ENCODE peak calls at places on chromosomes 12 and 14, in eight cellular contexts. M is transverse colon; C is body of pancreas; Y is CD4-positive, CD25-positive, alpha-beta regulatory T cell; Q is HAP-1; B is kidney; H is PC-3; L is uterus. O is an unnamed sample. For H3K9me3, the result is how much of the 10 kb centered on the place peaks cover.

GRCh38 chr12:49442915-49443314 is 75.7 kb downstream of the SPATS2 start:
- DNase-seq in M (no peak), C (no peak), Y (no peak), Q (no peak), B (no peak), H (no peak), L (no peak), O (no peak)

GRCh38 chr12:111756681-111757080 is 10.1 kb upstream of the ALDH2 start:
- DNase-seq in M (no peak), C (peak), Y (no peak), Q (no peak), B (peak), H (no peak), L (no peak), O (no peak)

GRCh38 chr12:14201291-14201690 is 164.2 kb upstream of the ATF7IP start:
- DNase-seq in M (no peak), C (no peak), Y (no peak), Q (no peak), B (no peak), H (no peak), L (no peak), O (no peak)

GRCh38 chr14:100427166-100427565 is 104.0 kb downstream of the SLC25A47 start:
- DNase-seq in M (no peak), C (no peak), Y (no peak), Q (no peak), B (no peak), H (no peak), L (no peak), O (no peak)

GRCh38 chr12:122032570-122032969 is 10.9 kb downstream of the BCL7A start:
- DNase-seq in M (no peak), C (no peak), Y (no peak), Q (no peak), B (no peak), H (no peak), L (no peak), O (no peak)

GRCh38 chr14:94643316-94644101 is 31.3 kb downstream of the SERPINA3 start:
- DNase-seq in M (no peak), C (no peak), Y (no peak), Q (no peak), B (no peak), H (no peak), L (no peak), O (no peak)

GRCh38 chr12:67437011-67437410 is 167.9 kb downstream of the CAND1 start:
- DNase-seq in M (no peak), C (no peak), Y (no peak), Q (no peak), B (no peak), H (no peak), L (no peak), O (no peak)

GRCh38 chr12:89390802-89391673 is 38.7 kb upstream of the DUSP6 start:
- DNase-seq in M (peak), C (no peak), Y (no peak), Q (no peak), B (no peak), H (peak), L (no peak), O (no peak)

GRCh38 chr12:78035913-78036658 is 205.4 kb downstream of the NAV3 start:
- DNase-seq in M (no peak), C (no peak), Y (no peak), Q (no peak), B (no peak), H (no peak), L (peak), O (no peak)

GRCh38 chr14:23386999-23387398 is 10.2 kb downstream of the CMTM5 start:
- DNase-seq in M (no peak), C (no peak), Y (no peak), Q (no peak), B (no peak), H (no peak), L (no peak), O (no peak)

GRCh38 chr14:61260939-61261776 is 20.0 kb downstream of the TMEM30B start:
- DNase-seq in M (no peak), C (no peak), Y (no peak), Q (no peak), B (no peak), H (peak), L (no peak), O (no peak)

GRCh38 chr14:101097109-101097793 is 193.7 kb upstream of the RTL1 start:
- DNase-seq in M (no peak), C (no peak), Y (no peak), Q (no peak), B (no peak), H (peak), L (no peak), O (no peak)

GRCh38 chr14:31934767-31935266 is 142.3 kb upstream of the ARHGAP5 start:
- DNase-seq in M (peak), C (peak), Y (peak), Q (peak), B (no peak), H (peak), L (no peak), O (peak)

GRCh38 chr14:90720832-90721231 is 95.4 kb downstream of the TTC7B start:
- DNase-seq in M (no peak), C (no peak), Y (no peak), Q (no peak), B (no peak), H (peak), L (no peak), O (no peak)

GRCh38 chr12:44117368-44117767 is 281.5 kb downstream of the TMEM117 start:
- DNase-seq in M (no peak), C (no peak), Y (no peak), Q (no peak), B (no peak), H (peak), L (no peak), O (no peak)

GRCh38 chr14:83120187-83120586 is 1586.5 kb upstream of the SEL1L start:
- DNase-seq in M (no peak), C (no peak), Y (no peak), Q (no peak), B (no peak), H (peak), L (no peak), O (no peak)

GRCh38 chr12:29082522-29082921 is 66.6 kb upstream of the FAR2 start:
- DNase-seq in M (no peak), C (no peak), Y (peak), Q (no peak), B (no peak), H (no peak), L (no peak), O (no peak)

GRCh38 chr12:64450711-64451486 is 1.0 kb upstream of the TBK1 start:
- DNase-seq in M (no peak), C (no peak), Y (peak), Q (peak), B (no peak), H (peak), L (no peak), O (peak)

GRCh38 chr14:102319351-102320032 is at the start of gene ZNF839:
- DNase-seq in M (peak), C (peak), Y (peak), Q (peak), B (peak), H (peak), L (peak), O (peak)

GRCh38 chr14:80356413-80356812 is 145.1 kb upstream of the DIO2 start:
- DNase-seq in M (no peak), C (peak), Y (no peak), Q (peak), B (no peak), H (peak), L (no peak), O (peak)

DNA sequence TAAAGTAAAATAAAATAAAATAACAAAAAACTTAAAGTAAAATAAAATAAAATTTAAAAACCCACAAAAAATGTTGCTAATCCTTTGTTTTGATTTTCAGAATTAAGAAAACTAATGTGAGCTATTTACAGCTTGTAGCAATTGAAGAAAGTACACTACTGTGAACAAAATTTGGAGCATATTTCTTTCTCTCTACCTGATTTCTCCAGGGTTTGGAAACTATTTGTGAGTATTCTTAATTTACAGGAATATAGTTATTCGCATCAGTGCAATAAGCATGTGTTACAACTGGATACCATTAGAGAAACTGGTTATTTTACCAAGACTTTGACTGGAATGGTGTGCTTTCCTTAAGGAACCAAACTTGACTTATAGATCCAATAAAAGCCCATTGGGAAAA is 86.1 kb upstream of the CNOT2 start:
- DNase-seq in M (no peak), C (no peak), Y (no peak), Q (no peak), B (no peak), H (no peak), L (no peak), O (no peak)
- H3K9me3 ChIP-seq in M (under half), C (under half), Y (under half), Q (under half), B (under half), H (under half), L (under half), O (under half)

GRCh38 chr12:65656156-65656885 is 168.0 kb upstream of the HMGA2 start:
- DNase-seq in M (no peak), C (no peak), Y (no peak), Q (no peak), B (no peak), H (no peak), L (no peak), O (no peak)

GRCh38 chr12:65658360-65658759 is 165.9 kb upstream of the HMGA2 start:
- DNase-seq in M (no peak), C (no peak), Y (no peak), Q (no peak), B (no peak), H (no peak), L (no peak), O (peak)

GRCh38 chr12:65657635-65658034 is 166.6 kb upstream of the HMGA2 start:
- DNase-seq in M (no peak), C (no peak), Y (no peak), Q (no peak), B (no peak), H (peak), L (no peak), O (no peak)

GRCh38 chr12:65655074-65655493 is 169.2 kb upstream of the HMGA2 start:
- DNase-seq in M (no peak), C (no peak), Y (no peak), Q (no peak), B (no peak), H (peak), L (no peak), O (no peak)

GRCh38 chr12:65656904-65657351 is 167.4 kb upstream of the HMGA2 start:
- DNase-seq in M (no peak), C (no peak), Y (no peak), Q (no peak), B (no peak), H (peak), L (no peak), O (no peak)
- H3K4me3 ChIP-seq in M (no peak), C (no peak), Y (no peak), Q (no peak), B (no peak), H (no peak), L (no peak), O (no peak)

GRCh38 chr12:30782316-30783173 is 27.8 kb upstream of the CAPRIN2 start:
- DNase-seq in M (no peak), C (no peak), Y (no peak), Q (no peak), B (no peak), H (no peak), L (no peak), O (no peak)
- H3K9me3 ChIP-seq in M (under half), C (under half), Y (under half), Q (under half), B (under half), H (under half), L (under half), O (under half)

DNA sequence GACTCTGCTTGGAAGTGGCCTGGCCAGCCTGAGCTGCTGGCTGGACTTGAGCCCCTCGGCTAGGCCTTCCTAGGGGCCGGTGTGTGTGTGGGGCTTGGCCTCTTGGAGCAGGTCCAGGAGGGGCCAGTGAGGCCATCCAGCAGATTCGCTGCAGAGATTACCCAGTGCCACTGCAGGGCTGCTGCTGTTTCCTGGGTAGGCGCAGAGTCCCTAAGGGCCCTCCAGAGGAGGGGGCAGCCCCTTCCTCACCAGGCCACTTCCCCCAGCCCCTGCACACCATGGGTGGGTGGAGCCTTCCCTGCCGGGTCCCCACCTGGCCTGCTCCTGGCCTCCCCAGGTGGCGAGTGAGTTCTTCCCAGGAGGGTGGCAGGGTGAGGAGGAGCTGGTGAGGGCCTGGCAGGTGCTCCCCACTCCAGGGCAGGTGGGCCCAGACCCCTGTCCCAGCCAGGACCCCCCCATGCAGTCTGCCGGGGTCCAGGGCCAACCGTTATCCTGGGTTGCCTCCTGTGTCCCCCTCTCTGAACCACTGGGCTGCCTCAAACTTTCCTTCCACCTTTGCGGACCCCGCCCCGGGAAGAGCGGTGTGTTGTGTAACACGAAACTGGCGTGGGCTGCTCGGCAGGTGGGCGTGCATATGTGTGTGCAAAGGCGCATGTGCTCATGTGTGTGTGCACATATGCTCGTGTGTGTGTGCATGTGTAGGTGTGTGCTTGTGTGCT is 25.1 kb downstream of the ASPG start:
- DNase-seq in M (peak), C (peak), Y (no peak), Q (no peak), B (peak), H (no peak), L (no peak), O (peak)
- H3K4me3 ChIP-seq in M (no peak), C (no peak), Y (no peak), Q (no peak), B (no peak), H (no peak), L (no peak), O (no peak)

DNA sequence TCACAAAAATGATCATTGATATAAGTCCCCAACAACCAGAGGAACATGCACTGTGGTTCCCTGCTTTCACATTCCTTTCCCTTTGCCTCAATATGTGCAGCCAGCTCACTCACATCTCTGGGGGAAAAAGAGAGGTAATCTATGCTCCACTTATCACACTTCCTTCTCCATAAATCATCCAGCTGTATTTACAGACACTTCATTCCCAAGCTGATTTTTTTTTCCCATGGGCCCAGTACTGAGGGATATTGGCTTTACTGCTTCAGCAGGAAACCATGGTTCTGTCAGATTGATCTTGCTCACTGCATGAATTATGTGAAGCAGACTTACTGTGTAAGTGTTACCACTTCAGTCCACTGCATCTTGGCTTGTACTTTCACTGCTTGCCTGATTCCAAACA is 555.7 kb downstream of the CCER1 start:
- DNase-seq in M (no peak), C (no peak), Y (no peak), Q (no peak), B (no peak), H (no peak), L (no peak), O (no peak)
- H3K9me3 ChIP-seq in M (under half), C (under half), Y (under half), Q (under half), B (under half), H (under half), L (under half), O (under half)

GRCh38 chr12:6763380-6763779 is 2.8 kb upstream of the PTMS start:
- DNase-seq in M (no peak), C (no peak), Y (no peak), Q (no peak), B (no peak), H (no peak), L (no peak), O (no peak)
- H3K4me3 ChIP-seq in M (no peak), C (no peak), Y (no peak), Q (no peak), B (peak), H (no peak), L (peak), O (no peak)

DNA sequence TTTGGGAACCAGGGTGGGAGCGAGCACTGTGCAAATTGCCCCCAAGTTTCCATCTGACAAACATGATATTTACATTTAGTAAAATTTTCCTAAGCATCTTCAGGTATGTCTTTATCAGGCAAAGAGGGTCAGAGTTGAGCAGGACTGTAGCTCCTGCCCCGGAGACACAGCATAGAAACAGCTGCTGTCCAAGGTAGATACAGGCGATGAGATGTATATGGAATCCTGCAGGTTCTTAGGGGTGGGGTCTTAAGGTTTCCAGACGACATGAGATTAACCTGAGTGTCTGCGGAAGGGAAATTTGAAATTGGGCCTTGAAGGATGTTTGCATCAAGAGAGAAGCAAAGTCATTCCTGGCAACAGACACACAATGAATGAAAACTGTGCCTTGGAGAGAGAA is 998.8 kb downstream of the AACS start:
- DNase-seq in M (no peak), C (no peak), Y (no peak), Q (no peak), B (no peak), H (no peak), L (no peak), O (no peak)
- H3K9me3 ChIP-seq in M (under half), C (under half), Y (under half), Q (under half), B (under half), H (under half), L (under half), O (under half)

DNA sequence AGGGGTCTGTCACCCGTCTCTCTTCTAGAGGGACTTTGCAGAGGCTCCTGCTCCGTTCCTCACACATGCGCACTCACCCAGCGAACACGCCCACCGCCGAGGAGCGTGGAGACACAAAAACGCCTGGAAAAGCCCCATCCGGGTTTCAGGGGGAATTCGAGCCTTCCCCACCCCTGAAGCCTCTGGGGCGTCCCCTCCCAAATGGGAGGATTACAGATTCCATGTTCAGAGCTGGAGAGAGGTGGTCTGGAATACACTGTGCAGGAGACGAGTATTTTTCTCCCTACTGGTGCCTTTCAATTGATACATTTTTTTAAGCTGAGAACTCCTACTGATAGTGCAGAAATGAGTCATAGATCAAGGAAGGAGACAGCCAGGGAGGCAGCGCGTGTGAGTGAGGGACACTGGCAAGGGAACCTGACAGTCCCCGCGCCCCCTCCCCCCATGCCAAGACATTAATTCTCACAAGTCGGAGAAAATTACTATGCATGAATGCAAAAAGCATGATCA is 37.0 kb downstream of the BCL11B start:
- DNase-seq in M (no peak), C (no peak), Y (peak), Q (peak), B (no peak), H (no peak), L (no peak), O (no peak)
- H3K4me3 ChIP-seq in M (no peak), C (no peak), Y (peak), Q (no peak), B (no peak), H (no peak), L (no peak), O (no peak)